ENCODE peak calls at places on chromosomes 12 and 14, in five cellular contexts. A, P, V, E and Z are unnamed samples.

GRCh38 chr14:36507847-36508417 is 12.1 kb downstream of the NKX2-1 start:
- DNase-seq in A (no peak), P (no peak), V (no peak), E (no peak), Z (no peak)

GRCh38 chr12:13194462-13195110 is 1.9 kb upstream of the EMP1 start:
- DNase-seq in A (no peak), P (peak), V (peak), E (peak), Z (peak)

GRCh38 chr14:23663711-23664110 is 27.5 kb downstream of the DHRS2 start:
- DNase-seq in A (no peak), P (no peak), V (no peak), E (no peak), Z (no peak)

GRCh38 chr14:61471297-61471980 is 150.1 kb downstream of the PRKCH start:
- DNase-seq in A (no peak), P (no peak), V (peak), E (peak), Z (no peak)

GRCh38 chr12:107079172-107080011 is 14.0 kb downstream of the CRY1 start:
- DNase-seq in A (no peak), P (peak), V (peak), E (peak), Z (peak)

GRCh38 chr14:93717222-93717967 is 70.9 kb downstream of the PRIMA1 start:
- DNase-seq in A (no peak), P (no peak), V (no peak), E (no peak), Z (no peak)

GRCh38 chr12:50261654-50262053 is 21.7 kb downstream of the LIMA1 start:
- DNase-seq in A (no peak), P (no peak), V (no peak), E (peak), Z (no peak)

GRCh38 chr12:91991397-91992187 is 154.1 kb downstream of the BTG1 start:
- DNase-seq in A (no peak), P (no peak), V (no peak), E (no peak), Z (no peak)

GRCh38 chr12:123578243-123578642 is 6.1 kb upstream of the TMED2 start:
- DNase-seq in A (no peak), P (no peak), V (no peak), E (no peak), Z (no peak)

DNA sequence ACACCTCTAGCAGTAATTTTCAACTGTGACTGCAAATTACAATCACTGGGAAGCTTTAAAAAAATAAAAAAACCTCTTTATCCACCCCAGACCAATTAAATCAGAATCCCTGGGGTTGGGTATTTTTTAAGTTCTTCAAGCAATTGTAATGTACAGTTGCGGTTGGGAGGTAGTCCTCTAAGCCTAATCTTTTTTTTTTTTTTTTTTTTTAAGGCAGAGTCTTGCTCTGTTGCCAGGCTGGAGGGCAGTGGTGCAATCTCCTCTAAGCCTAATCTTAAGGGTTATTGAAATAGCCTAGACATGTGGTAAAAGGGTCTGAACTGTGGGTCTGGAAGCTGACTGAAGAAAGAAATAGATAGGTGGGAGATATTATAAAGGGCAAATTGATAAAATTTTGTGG is 230.5 kb downstream of the AKAP6 start:
- DNase-seq in A (no peak), P (no peak), V (peak), E (peak), Z (no peak)
- H3K27ac ChIP-seq in A (no peak), P (no peak), V (no peak), E (peak), Z (no peak)

DNA sequence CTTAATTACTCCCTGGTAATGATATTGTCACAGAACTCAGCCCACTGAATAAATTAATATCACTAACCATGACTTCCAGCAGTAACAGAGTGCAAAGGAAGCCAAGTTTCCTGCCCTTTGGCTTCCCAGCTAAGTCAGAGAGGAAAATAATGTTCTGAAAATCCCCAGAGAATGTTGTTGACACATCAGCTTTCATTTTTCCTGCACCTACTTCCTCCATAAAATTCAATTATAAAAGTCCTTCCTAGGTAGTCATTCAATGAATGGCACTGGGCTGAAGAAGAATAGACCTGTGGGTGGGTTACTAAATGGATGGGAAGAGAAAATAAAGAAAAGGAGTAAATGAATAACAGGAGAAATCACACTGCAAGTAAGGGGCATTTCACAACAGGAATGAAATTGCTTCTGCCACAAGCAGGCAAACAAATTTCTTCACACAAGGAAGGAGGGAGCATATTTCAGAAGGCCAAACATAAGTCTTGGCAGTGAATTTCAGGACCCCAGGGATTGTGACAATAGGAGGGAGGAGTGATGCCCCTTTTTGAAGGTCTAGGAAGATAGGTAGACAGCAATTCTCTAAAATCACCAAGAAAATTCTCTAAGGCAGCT is 73.2 kb upstream of the MDM1 start:
- DNase-seq in A (no peak), P (no peak), V (no peak), E (peak), Z (no peak)
- H2AFZ ChIP-seq in A (peak), P (no peak), V (no peak), E (peak), Z (no peak)

GRCh38 chr14:22552001-22552826 is 36.8 kb downstream of the DAD1 start:
- DNase-seq in A (no peak), P (no peak), V (no peak), E (no peak), Z (no peak)
- H3K27ac ChIP-seq in A (no peak), P (no peak), V (no peak), E (no peak), Z (no peak)

GRCh38 chr14:101962503-101962874 is 1.9 kb upstream of the DYNC1H1 start:
- DNase-seq in A (no peak), P (peak), V (peak), E (peak), Z (peak)
- H2AFZ ChIP-seq in A (no peak), P (no peak), V (no peak), E (peak), Z (no peak)

GRCh38 chr14:101118746-101119610 is 215.5 kb upstream of the RTL1 start:
- DNase-seq in A (no peak), P (no peak), V (no peak), E (no peak), Z (no peak)

GRCh38 chr14:101122114-101122854 is 218.8 kb upstream of the RTL1 start:
- DNase-seq in A (no peak), P (no peak), V (no peak), E (no peak), Z (no peak)

GRCh38 chr14:101120636-101121398 is 217.3 kb upstream of the RTL1 start:
- DNase-seq in A (no peak), P (no peak), V (no peak), E (no peak), Z (no peak)

GRCh38 chr14:101121399-101122113 is 218.0 kb upstream of the RTL1 start:
- DNase-seq in A (no peak), P (no peak), V (no peak), E (no peak), Z (no peak)

GRCh38 chr14:101119830-101120571 is 216.5 kb upstream of the RTL1 start:
- DNase-seq in A (no peak), P (no peak), V (no peak), E (peak), Z (no peak)
- H3K27ac ChIP-seq in A (no peak), P (no peak), V (no peak), E (no peak), Z (no peak)